ENCODE peak calls at places on chromosome 21, in four cellular contexts. I is colonic mucosa, V is lower leg skin, C is lower lobe of right lung. Z is an unnamed sample.

GRCh38 chr21:44529011-44529421 is 11.0 kb downstream of the KRTAP10-1 start:
- DNase-seq in I (no peak), V (no peak), C (no peak), Z (no peak)

GRCh38 chr21:34582506-34583150 is 32.3 kb downstream of the RCAN1 start:
- DNase-seq in I (peak; percentile 29), V (no peak), C (no peak), Z (peak; percentile 8)

GRCh38 chr21:44925027-44925755 is 4.5 kb upstream of the ITGB2 start:
- DNase-seq in I (no peak), V (no peak), C (peak; percentile 14), Z (no peak)

GRCh38 chr21:34580181-34580700 is 34.7 kb downstream of the RCAN1 start:
- DNase-seq in I (peak; percentile 74), V (peak; percentile 48), C (no peak), Z (no peak)

GRCh38 chr21:36945496-36946138 is 20.9 kb downstream of the HLCS start:
- DNase-seq in I (no peak), V (no peak), C (no peak), Z (no peak)

GRCh38 chr21:44765231-44766013 is 36.2 kb downstream of the UBE2G2 start:
- DNase-seq in I (no peak), V (no peak), C (no peak), Z (no peak)

GRCh38 chr21:38984982-38985422 is 179.3 kb downstream of the ETS2 start:
- DNase-seq in I (no peak), V (no peak), C (no peak), Z (no peak)

GRCh38 chr21:33014331-33014730 is 11.4 kb upstream of the OLIG2 start:
- DNase-seq in I (no peak), V (no peak), C (no peak), Z (no peak)

GRCh38 chr21:17105972-17106371 is 406.9 kb upstream of the CXADR start:
- DNase-seq in I (no peak), V (no peak), C (no peak), Z (no peak)

GRCh38 chr21:32612075-32612998 is at the start of gene CFAP298:
- DNase-seq in I (peak; percentile 89), V (peak; percentile 86), C (peak; percentile 91), Z (peak; percentile 79)

GRCh38 chr21:38980416-38981319 is 174.9 kb downstream of the ETS2 start:
- DNase-seq in I (no peak), V (no peak), C (no peak), Z (no peak)

GRCh38 chr21:34912022-34912933 is 136.8 kb downstream of the RUNX1 start:
- DNase-seq in I (no peak), V (no peak), C (no peak), Z (no peak)

GRCh38 chr21:26097475-26097874 is 73.1 kb downstream of the APP start:
- DNase-seq in I (no peak), V (no peak), C (no peak), Z (no peak)

GRCh38 chr21:33212159-33212851 is 17.4 kb upstream of the IFNAR2 start:
- DNase-seq in I (no peak), V (no peak), C (no peak), Z (no peak)

GRCh38 chr21:15520811-15521643 is 208.8 kb upstream of the USP25 start:
- DNase-seq in I (no peak), V (no peak), C (no peak), Z (no peak)

GRCh38 chr21:26686278-26686677 is 113.2 kb upstream of the CYYR1 start:
- DNase-seq in I (no peak), V (no peak), C (no peak), Z (no peak)

GRCh38 chr21:42746593-42747266 is 93.3 kb downstream of the PDE9A start:
- DNase-seq in I (no peak), V (no peak), C (peak; percentile 85), Z (no peak)

GRCh38 chr21:41600961-41601572 is 93.1 kb upstream of the TMPRSS2 start:
- DNase-seq in I (no peak), V (no peak), C (no peak), Z (no peak)

GRCh38 chr21:44853601-44854390 is 19.7 kb downstream of the PTTG1IP start:
- DNase-seq in I (peak; percentile 63), V (no peak), C (no peak), Z (no peak)

GRCh38 chr21:33396966-33397365 is 6.2 kb upstream of the IFNGR2 start:
- DNase-seq in I (no peak), V (no peak), C (no peak), Z (no peak)

GRCh38 chr21:34614693-34615486 is at the start of gene RCAN1:
- DNase-seq in I (peak; percentile 95), V (peak; percentile 90), C (peak; percentile 92), Z (peak; percentile 84)

DNA sequence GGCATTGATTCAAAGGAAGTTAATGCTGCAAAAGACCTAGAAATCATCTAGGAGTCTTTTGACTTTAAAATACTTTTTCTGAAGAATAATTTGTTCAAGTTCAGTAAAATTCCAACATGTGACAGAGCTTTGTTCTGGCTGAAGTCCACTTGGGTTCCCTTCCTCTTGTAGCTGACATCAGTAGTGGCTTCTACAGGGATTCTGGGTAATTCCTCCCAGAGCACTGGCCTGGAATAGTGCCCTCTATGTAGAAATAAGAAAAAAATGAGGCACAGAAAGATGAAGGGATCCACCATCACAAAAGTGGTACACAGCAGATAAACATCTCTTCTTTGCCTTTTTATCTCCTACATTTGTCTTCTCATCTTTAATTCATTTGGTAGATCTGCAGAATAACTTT is 548.1 kb downstream of the LTN1 start:
- DNase-seq in I (no peak), V (no peak), C (no peak), Z (no peak)
- TF ChIP-seq CTCF in I (no peak), V (no peak), C (no peak), Z (no peak)

GRCh38 chr21:46210378-46211136 is 18.0 kb downstream of the LSS start:
- DNase-seq in I (no peak), V (no peak), C (peak; percentile 28), Z (no peak)
- TF ChIP-seq CTCF in I (no peak), V (no peak), C (no peak), Z (no peak)

DNA sequence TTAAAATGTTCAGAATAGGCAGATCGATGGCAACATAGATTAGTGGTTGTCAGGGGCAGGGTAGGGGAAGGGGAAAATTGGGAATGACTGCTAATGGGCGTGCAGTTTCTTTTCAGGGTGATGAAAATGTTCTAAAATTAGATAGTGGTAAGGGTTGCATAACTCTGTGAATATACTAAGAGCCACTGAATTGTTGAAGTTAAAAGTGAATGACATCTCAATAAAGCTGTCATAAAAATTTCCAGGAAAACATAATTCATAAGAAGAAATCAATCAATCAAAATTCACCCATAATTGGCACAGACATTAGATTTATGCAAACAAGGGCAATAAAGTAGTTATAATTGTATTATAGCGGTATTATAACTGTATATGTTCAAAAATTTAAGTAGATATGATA is 228.2 kb downstream of the PCP4 start:
- DNase-seq in I (no peak), V (no peak), C (no peak), Z (no peak)
- TF ChIP-seq CTCF in I (no peak), V (no peak), C (no peak), Z (no peak)

GRCh38 chr21:35932232-35932911 is 128.0 kb downstream of the SETD4 start:
- DNase-seq in I (no peak), V (peak; percentile 67), C (peak; percentile 48), Z (no peak)

DNA sequence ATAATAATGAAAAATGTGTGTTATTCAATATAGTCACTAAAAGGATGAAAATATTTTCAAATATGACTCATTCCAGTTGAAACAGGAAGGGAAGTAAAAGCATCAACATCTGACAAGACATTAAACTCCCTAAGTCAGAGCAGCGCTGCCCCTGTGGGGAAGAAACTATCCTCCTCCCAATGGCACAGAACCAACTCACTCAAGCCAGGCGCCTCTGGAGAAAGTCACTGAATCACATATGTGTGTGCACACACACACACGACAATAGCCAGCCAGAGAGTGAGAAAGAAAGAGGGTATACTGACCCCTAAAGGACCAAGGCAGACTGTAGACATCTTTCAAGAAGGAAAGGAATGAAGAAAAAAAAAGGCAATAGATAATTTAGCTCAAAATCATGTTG is 126.9 kb downstream of the SETD4 start:
- DNase-seq in I (no peak), V (peak; percentile 83), C (no peak), Z (no peak)
- TF ChIP-seq CTCF in I (no peak), V (no peak), C (no peak), Z (no peak)

Z was measured in nephron progenitor cell.